ENCODE peak calls at places on chromosomes 4 and X, in nine cellular contexts. W is stimulated activated CD4-positive, alpha-beta T cell treated with anti-CD3 and anti-CD28 coated beads, Interleukin-15, amount 100 ng/mL, for 1 hour; U is activated CD4-positive, alpha-beta T cell treated with anti-CD3 and anti-CD28 coated beads for 48 hours; M is astrocyte of the spinal cord; H is epithelial cell of esophagus; T is upper lobe of left lung; C is heart right ventricle; K is ACHN; S is NAMALWA. J is an unnamed sample.

GRCh38 chr4:76803522-76803921 is 94.4 kb downstream of the SOWAHB start:
- DNase-seq in W (no peak), U (no peak), M (peak; percentile 97), H (peak; percentile 97), T (no peak), C (no peak), K (peak; percentile 57), S (no peak), J (no peak)

GRCh38 chr4:6105311-6105911 is 87.2 kb upstream of the C4orf50 start:
- DNase-seq in W (no peak), U (no peak), M (no peak), H (no peak), T (no peak), C (no peak), K (no peak), S (no peak), J (no peak)

GRCh38 chrX:109709129-109709631 is 23.9 kb downstream of the ACSL4 start:
- DNase-seq in W (no peak), U (no peak), M (peak; percentile 64), H (peak; percentile 63), T (no peak), C (no peak), K (no peak), S (peak; percentile 49), J (no peak)

GRCh38 chr4:89158884-89159503 is 47.7 kb downstream of the TIGD2 start:
- DNase-seq in W (no peak), U (no peak), M (peak; percentile 50), H (peak; percentile 46), T (no peak), C (no peak), K (peak; percentile 65), S (peak; percentile 68), J (no peak)

GRCh38 chr4:18938343-18939109 is 917.0 kb upstream of the LCORL start:
- DNase-seq in W (no peak), U (no peak), M (peak; percentile 13), H (no peak), T (no peak), C (no peak), K (no peak), S (no peak), J (no peak)

GRCh38 chr4:96315815-96316214 is 475.9 kb downstream of the PDHA2 start:
- DNase-seq in W (no peak), U (no peak), M (no peak), H (peak; percentile 17), T (no peak), C (no peak), K (no peak), S (no peak), J (no peak)

GRCh38 chr4:144402999-144403398 is 243.0 kb upstream of the HHIP start:
- DNase-seq in W (no peak), U (no peak), M (no peak), H (no peak), T (no peak), C (no peak), K (no peak), S (no peak), J (no peak)

GRCh38 chrX:21440911-21441310 is 66.7 kb downstream of the CNKSR2 start:
- DNase-seq in W (no peak), U (no peak), M (no peak), H (no peak), T (no peak), C (no peak), K (no peak), S (no peak), J (no peak)

GRCh38 chr4:185991750-185992149 is 77.2 kb upstream of the TLR3 start:
- DNase-seq in W (no peak), U (no peak), M (no peak), H (no peak), T (no peak), C (no peak), K (no peak), S (no peak), J (no peak)

GRCh38 chrX:2933125-2933900 is 4.2 kb upstream of the ARSD start:
- DNase-seq in W (no peak), U (no peak), M (no peak), H (peak; percentile 57), T (peak; percentile 28), C (no peak), K (no peak), S (no peak), J (no peak)

GRCh38 chr4:121717680-121718237 is 21.0 kb upstream of the ANXA5 start:
- DNase-seq in W (no peak), U (no peak), M (no peak), H (no peak), T (no peak), C (no peak), K (no peak), S (no peak), J (no peak)

GRCh38 chr4:105895609-105896460 is 564 bp downstream of the NPNT start:
- DNase-seq in W (no peak), U (peak; percentile 20), M (peak; percentile 4), H (peak; percentile 77), T (peak; percentile 67), C (peak; percentile 14), K (peak; percentile 31), S (no peak), J (no peak)

GRCh38 chr4:24510091-24510490 is 74.3 kb downstream of the DHX15 start:
- DNase-seq in W (no peak), U (no peak), M (no peak), H (peak; percentile 18), T (no peak), C (no peak), K (no peak), S (no peak), J (no peak)

GRCh38 chr4:71553605-71554004 is 214.8 kb downstream of the SLC4A4 start:
- DNase-seq in W (no peak), U (no peak), M (peak; percentile 47), H (peak; percentile 59), T (no peak), C (no peak), K (peak; percentile 51), S (peak; percentile 31), J (no peak)

GRCh38 chr4:48641401-48641800 is 138.7 kb downstream of the FRYL start:
- DNase-seq in W (no peak), U (no peak), M (no peak), H (no peak), T (no peak), C (no peak), K (no peak), S (no peak), J (no peak)

GRCh38 chrX:132631579-132632232 is 142.9 kb upstream of the MBNL3 start:
- DNase-seq in W (no peak), U (no peak), M (peak; percentile 45), H (peak; percentile 41), T (no peak), C (no peak), K (peak; percentile 6), S (peak; percentile 54), J (no peak)

GRCh38 chrX:77901506-77901905 is 2.2 kb downstream of the COX7B start:
- DNase-seq in W (no peak), U (no peak), M (no peak), H (no peak), T (no peak), C (no peak), K (no peak), S (no peak), J (no peak)

GRCh38 chrX:20594985-20595384 is 328.3 kb upstream of the RPS6KA3 start:
- DNase-seq in W (no peak), U (no peak), M (no peak), H (peak; percentile 1), T (no peak), C (no peak), K (no peak), S (no peak), J (no peak)

GRCh38 chr4:95505149-95505548 is 43.6 kb downstream of the UNC5C start:
- DNase-seq in W (no peak), U (no peak), M (peak; percentile 87), H (no peak), T (no peak), C (no peak), K (no peak), S (no peak), J (no peak)

GRCh38 chr4:91963489-91963888 is 340.3 kb upstream of the GRID2 start:
- DNase-seq in W (no peak), U (no peak), M (peak; percentile 53), H (peak; percentile 60), T (no peak), C (no peak), K (no peak), S (no peak), J (no peak)

J was measured in C1 segment of cervical spinal cord.